ENCODE peak calls at places on chromosomes 7 and 10, in seven cellular contexts. I is spleen, C is breast epithelium, J is ovary, O is transverse colon, P is right lobe of liver, B is A549. X is an unnamed sample.

GRCh38 chr10:63491558-63492316 is 26.0 kb upstream of the JMJD1C start:
- DNase-seq in J (peak), P (no peak), O (no peak), B (no peak), C (no peak), I (no peak), X (peak)

GRCh38 chr7:143882020-143882610 is 19.9 kb downstream of the TCAF1 start:
- DNase-seq in J (peak), C (no peak), O (peak), P (peak), B (no peak), I (no peak), X (no peak)

GRCh38 chr10:43200538-43201390 is 62.5 kb downstream of the CSGALNACT2 start:
- DNase-seq in I (peak), B (no peak), O (no peak), P (peak), J (no peak), C (peak), X (peak)

GRCh38 chr7:32117837-32118236 is 47.6 kb upstream of the PDE1C start:
- DNase-seq in J (no peak), O (no peak), C (no peak), B (no peak), P (no peak), I (no peak), X (no peak)

GRCh38 chr7:40331915-40332314 is 197.1 kb downstream of the SUGCT start:
- DNase-seq in C (no peak), O (no peak), J (no peak), I (no peak), B (no peak), P (no peak), X (no peak)

GRCh38 chr7:44733708-44734481 is 14.8 kb upstream of the ZMIZ2 start:
- DNase-seq in I (peak), P (no peak), O (no peak), B (no peak), C (no peak), J (no peak), X (no peak)

GRCh38 chr10:96747734-96748550 is 27.6 kb upstream of the PIK3AP1 start:
- DNase-seq in O (no peak), B (no peak), J (no peak), I (no peak), P (no peak), C (no peak), X (no peak)

GRCh38 chr7:156515911-156516790 is 124.4 kb upstream of the RNF32 start:
- DNase-seq in P (peak), C (no peak), B (no peak), O (peak), I (no peak), J (no peak), X (no peak)

GRCh38 chr7:110283056-110283455 is 807.9 kb upstream of the LRRN3 start:
- DNase-seq in O (no peak), B (no peak), P (no peak), C (no peak), I (no peak), J (no peak), X (no peak)

GRCh38 chr10:70674560-70675495 is 2.5 kb downstream of the ADAMTS14 start:
- DNase-seq in P (no peak), C (no peak), I (no peak), B (no peak), J (no peak), O (no peak), X (no peak)

GRCh38 chr10:83917519-83918506 is 221.5 kb upstream of the GHITM start:
- DNase-seq in J (peak), B (peak), O (peak), P (no peak), I (no peak), C (no peak), X (no peak)

GRCh38 chr10:20708305-20708704 is 188.8 kb downstream of the NEBL start:
- DNase-seq in C (no peak), I (no peak), J (no peak), O (no peak), P (no peak), B (no peak), X (no peak)

GRCh38 chr10:101768791-101769170 is 7.1 kb downstream of the FGF8 start:
- DNase-seq in P (no peak), O (no peak), C (no peak), J (no peak), I (no peak), B (no peak), X (peak)

GRCh38 chr7:20745716-20746115 is 41.0 kb downstream of the SP8 start:
- DNase-seq in P (no peak), B (no peak), I (no peak), O (no peak), C (no peak), J (no peak), X (no peak)

GRCh38 chr10:117617086-117617485 is 74.5 kb downstream of the EMX2 start:
- DNase-seq in B (no peak), J (no peak), O (no peak), P (no peak), C (no peak), I (no peak), X (no peak)

GRCh38 chr10:68212721-68213352 is 19.1 kb downstream of the ATOH7 start:
- DNase-seq in J (no peak), B (no peak), P (no peak), I (no peak), O (no peak), C (no peak), X (no peak)

GRCh38 chr10:107144490-107144889 is 20.0 kb downstream of the SORCS1 start:
- DNase-seq in P (no peak), O (no peak), C (no peak), B (no peak), I (no peak), J (no peak), X (no peak)

GRCh38 chr10:68542046-68542445 is 14.7 kb upstream of the SLC25A16 start:
- DNase-seq in P (no peak), C (no peak), I (no peak), O (no peak), J (no peak), B (no peak), X (no peak)

GRCh38 chr7:82507365-82507975 is 63.9 kb upstream of the CACNA2D1 start:
- DNase-seq in P (no peak), C (no peak), B (no peak), O (no peak), J (no peak), I (no peak), X (no peak)

DNA sequence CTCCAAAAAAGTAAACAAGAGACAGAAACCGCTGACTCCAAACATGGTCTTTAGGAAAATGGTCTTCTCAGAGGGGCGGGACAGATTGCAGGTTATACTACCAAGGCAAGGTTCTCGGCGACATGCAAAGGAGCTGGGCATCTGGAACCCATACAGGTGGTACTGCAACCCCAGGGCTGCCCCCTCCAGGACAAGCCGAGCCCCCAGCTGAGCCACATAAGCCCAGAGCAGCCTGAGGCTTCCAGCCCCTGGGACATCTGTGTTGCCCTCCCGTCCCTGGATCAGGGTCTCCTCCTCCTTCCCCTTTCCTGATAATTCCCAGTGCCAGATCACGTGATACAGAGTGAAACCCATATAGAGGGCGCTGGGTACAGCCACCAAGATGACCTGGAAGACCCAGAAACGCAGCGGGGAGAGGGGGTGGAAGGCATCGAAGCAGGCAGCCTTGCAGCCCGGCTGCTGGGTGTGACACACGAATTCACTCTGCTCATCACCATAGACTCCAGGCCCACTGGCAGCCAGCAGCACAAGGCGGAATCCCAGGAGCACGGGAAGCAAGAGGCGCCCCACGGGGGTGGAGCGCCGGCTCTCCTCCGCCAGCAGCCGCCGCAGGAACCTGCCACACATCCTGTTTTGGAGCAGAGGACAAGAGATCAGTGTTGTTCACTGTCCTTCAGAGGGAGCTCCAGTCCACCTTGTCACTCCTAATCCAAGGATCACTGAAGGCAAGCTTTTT is at the start of gene GJC3:
- DNase-seq in O (peak), I (peak), P (peak), B (peak), C (peak), J (peak), X (peak)
- TF ChIP-seq POLR2A in O (no peak), I (no peak), P (no peak), B (no peak), C (no peak), J (no peak), X (no peak)

GRCh38 chr10:17084989-17085725 is 44.5 kb downstream of the CUBN start:
- DNase-seq in P (no peak), O (no peak), C (no peak), J (no peak), I (no peak), B (no peak), X (no peak)
- H3K4me3 ChIP-seq in P (no peak), O (no peak), C (no peak), J (no peak), I (no peak), B (no peak), X (no peak)

GRCh38 chr10:51706225-51706624 is 6.8 kb upstream of the CSTF2T start:
- DNase-seq in O (peak), J (peak), P (no peak), I (no peak), C (no peak), B (no peak), X (peak)

GRCh38 chr10:51708609-51709008 is 9.2 kb upstream of the CSTF2T start:
- DNase-seq in P (no peak), B (no peak), I (no peak), O (no peak), C (no peak), J (no peak), X (no peak)

GRCh38 chr10:51707392-51707791 is 8.0 kb upstream of the CSTF2T start:
- DNase-seq in J (no peak), P (no peak), C (no peak), B (no peak), I (no peak), O (no peak), X (no peak)

GRCh38 chr10:51709324-51709972 is 10.1 kb upstream of the CSTF2T start:
- DNase-seq in P (no peak), I (no peak), B (no peak), O (no peak), C (no peak), J (no peak), X (no peak)

DNA sequence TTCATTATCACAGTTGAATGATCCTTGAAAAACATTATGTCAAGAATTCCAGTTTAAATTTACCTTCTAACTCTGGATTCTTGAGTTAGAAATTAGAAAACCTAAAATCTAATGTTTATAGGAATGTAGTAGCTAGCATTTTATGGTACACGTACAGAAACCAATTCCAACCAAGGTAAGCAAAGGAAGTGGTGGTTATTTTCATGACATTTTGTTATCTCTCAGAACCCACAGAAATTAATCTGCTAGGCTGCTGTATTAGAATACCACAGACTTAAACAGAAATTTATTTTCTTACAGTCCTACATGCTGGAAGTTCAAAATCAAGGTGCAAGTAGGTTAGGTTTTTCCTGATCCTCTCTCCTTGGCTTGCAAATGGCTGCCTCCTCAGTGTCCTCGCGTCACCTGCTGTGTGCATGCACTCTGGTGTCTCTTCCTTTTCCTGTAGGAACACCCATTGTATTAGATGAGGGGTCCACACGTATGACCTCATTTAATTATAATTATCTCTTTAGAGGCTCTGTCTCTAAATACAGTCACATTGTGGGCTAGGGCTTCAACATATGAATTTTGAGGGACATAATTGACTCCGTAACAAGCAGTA is 8.5 kb upstream of the CSTF2T start:
- DNase-seq in O (no peak), J (no peak), B (no peak), I (no peak), P (no peak), C (no peak), X (no peak)
- TF ChIP-seq POLR2A in O (no peak), J (no peak), B (no peak), I (no peak), P (no peak), C (no peak), X (no peak)

GRCh38 chr10:5894873-5895272 is 4.8 kb downstream of the FBH1 start:
- DNase-seq in P (no peak), C (no peak), I (no peak), O (no peak), J (no peak), B (no peak), X (no peak)

GRCh38 chr10:5895365-5895764 is 5.3 kb downstream of the FBH1 start:
- DNase-seq in P (no peak), I (no peak), J (no peak), B (no peak), C (no peak), O (no peak), X (no peak)

GRCh38 chr10:5896765-5897340 is 6.8 kb downstream of the FBH1 start:
- DNase-seq in I (no peak), O (no peak), P (no peak), J (no peak), B (no peak), C (no peak), X (no peak)

GRCh38 chr10:5896208-5896607 is 6.2 kb downstream of the FBH1 start:
- DNase-seq in I (no peak), B (no peak), O (no peak), J (no peak), C (no peak), P (no peak), X (peak)

GRCh38 chr10:5895804-5896203 is 5.8 kb downstream of the FBH1 start:
- DNase-seq in B (no peak), I (no peak), P (no peak), O (peak), C (no peak), J (no peak), X (no peak)
- H3K4me3 ChIP-seq in B (no peak), I (no peak), P (no peak), O (no peak), C (no peak), J (no peak), X (no peak)

GRCh38 chr10:129344506-129344905 is 122.5 kb upstream of the MGMT start:
- DNase-seq in P (no peak), C (no peak), J (no peak), O (no peak), B (no peak), I (no peak), X (no peak)
- TF ChIP-seq POLR2A in P (no peak), C (no peak), J (no peak), O (no peak), B (no peak), I (no peak), X (no peak)

GRCh38 chr10:114631678-114632417 is 26.2 kb downstream of the ABLIM1 start:
- DNase-seq in C (no peak), B (peak), I (peak), O (peak), J (peak), P (peak), X (peak)
- H3K4me3 ChIP-seq in C (peak), B (peak), I (peak), O (peak), J (peak), P (peak), X (peak)

DNA sequence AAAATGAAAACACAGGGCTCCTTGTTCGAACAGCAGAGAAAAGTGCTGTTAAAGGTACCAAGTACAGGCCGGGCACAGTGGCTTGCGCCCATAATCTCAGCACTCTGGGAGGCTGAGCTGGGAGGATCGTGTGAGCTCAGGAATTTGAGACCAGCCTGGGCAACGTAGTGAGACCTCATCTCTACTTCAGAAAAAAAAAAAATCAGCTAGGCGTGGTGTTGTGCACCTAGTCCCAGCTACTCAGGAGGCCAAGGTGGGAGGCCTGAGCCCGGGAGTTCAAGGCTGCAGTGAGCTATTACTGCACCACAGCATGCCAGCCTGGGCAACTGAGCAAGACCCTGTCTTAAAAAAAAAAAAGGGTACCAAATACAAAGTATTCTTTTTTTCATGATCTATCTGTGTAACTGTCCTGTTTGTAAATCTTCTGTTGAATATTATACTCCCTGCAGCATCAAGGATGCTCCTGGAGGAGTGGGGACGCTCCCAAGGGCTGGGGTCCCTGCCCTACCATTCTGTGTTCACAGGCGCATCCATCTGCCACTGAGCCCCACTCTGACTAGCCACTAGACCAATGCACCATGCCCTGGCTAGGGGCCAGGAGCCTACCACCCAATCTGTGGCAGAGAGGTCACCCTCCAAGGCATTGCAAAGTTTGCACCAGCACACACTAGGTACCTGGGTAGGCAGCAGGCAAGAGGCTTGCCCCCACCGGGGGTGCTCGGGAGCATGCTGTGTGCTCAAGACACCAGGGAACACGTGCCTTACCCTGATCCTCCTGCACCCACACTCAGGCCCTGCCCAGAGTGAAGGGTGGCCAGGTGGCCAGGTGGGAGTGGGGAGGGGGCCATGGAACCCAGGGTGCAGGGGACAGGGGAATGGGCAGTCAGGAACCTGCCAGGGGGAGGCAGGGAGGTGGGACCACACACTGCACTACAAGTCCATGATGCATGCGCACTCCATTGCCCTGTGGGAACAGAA is 67.3 kb upstream of the KMT2C start:
- DNase-seq in J (no peak), I (peak), B (no peak), O (no peak), C (no peak), P (peak), X (no peak)
- TF ChIP-seq POLR2A in J (no peak), I (no peak), B (no peak), O (no peak), C (no peak), P (no peak), X (no peak)

GRCh38 chr10:26437637-26438461 is at the start of gene APBB1IP:
- DNase-seq in C (no peak), P (peak), I (peak), O (peak), B (no peak), J (peak), X (peak)
- H3K4me3 ChIP-seq in C (peak), P (peak), I (peak), O (peak), B (peak), J (no peak), X (peak)

GRCh38 chr7:100353685-100354330 is 4.1 kb upstream of the PILRB start:
- DNase-seq in P (no peak), C (no peak), J (no peak), B (no peak), I (no peak), O (no peak), X (no peak)

GRCh38 chr7:100351657-100352058 is 6.3 kb upstream of the PILRB start:
- DNase-seq in I (peak), C (no peak), P (no peak), O (no peak), J (no peak), B (no peak), X (no peak)

GRCh38 chr7:100352984-100353684 is 4.8 kb upstream of the PILRB start:
- DNase-seq in O (no peak), J (no peak), P (no peak), I (no peak), B (no peak), C (no peak), X (no peak)

GRCh38 chr7:100348805-100349204 is 9.1 kb upstream of the PILRB start:
- DNase-seq in O (no peak), C (no peak), J (no peak), B (no peak), P (no peak), I (no peak), X (no peak)

DNA sequence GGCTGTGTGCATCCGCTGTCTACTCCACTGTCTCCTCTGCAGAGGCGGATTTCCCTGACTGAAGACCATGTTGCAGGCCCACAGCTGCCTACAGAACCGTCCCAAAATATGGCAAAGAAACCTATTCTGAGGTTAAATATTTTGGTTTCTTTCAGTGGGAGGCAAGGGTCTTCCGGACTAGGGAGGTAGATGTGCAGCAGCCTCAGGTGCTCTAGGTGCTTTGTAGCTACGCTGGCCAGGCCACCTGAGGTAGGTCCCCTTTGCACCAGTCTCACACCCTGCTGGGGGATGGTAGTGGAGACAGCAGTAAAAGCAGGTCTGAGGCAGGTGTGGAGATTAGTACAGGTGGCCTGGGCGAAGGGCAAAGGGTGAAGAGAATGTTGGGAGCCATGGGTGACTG is 8.2 kb upstream of the PILRB start:
- DNase-seq in C (no peak), I (no peak), P (no peak), B (no peak), O (no peak), J (no peak), X (no peak)
- TF ChIP-seq POLR2A in C (no peak), I (no peak), P (no peak), B (no peak), O (no peak), J (no peak), X (no peak)

GRCh38 chr7:154509192-154509591 is 457.0 kb downstream of the DPP6 start:
- DNase-seq in P (no peak), I (no peak), B (no peak), O (no peak), J (no peak), C (no peak), X (no peak)

GRCh38 chr7:154504938-154505337 is 452.7 kb downstream of the DPP6 start:
- DNase-seq in P (no peak), B (no peak), J (no peak), I (no peak), C (no peak), O (no peak), X (no peak)

GRCh38 chr7:154505362-154505761 is 453.2 kb downstream of the DPP6 start:
- DNase-seq in P (no peak), B (no peak), O (no peak), J (no peak), I (no peak), C (no peak), X (no peak)

GRCh38 chr7:154503962-154504550 is 451.9 kb downstream of the DPP6 start:
- DNase-seq in C (no peak), O (no peak), I (no peak), P (no peak), J (no peak), B (peak), X (no peak)
- H3K4me3 ChIP-seq in C (no peak), O (no peak), I (no peak), P (no peak), J (no peak), B (no peak), X (no peak)